ENCODE peak calls at places on chromosomes 11 and 22, in nine cellular contexts. Y, F, Q, T, L, X, Z, C and D are unnamed samples.

GRCh38 chr11:34809191-34810106 is 106.7 kb downstream of the APIP start:
- DNase-seq in Z (no peak), C (no peak), Q (no peak), T (peak), L (no peak), Y (no peak), F (no peak), X (no peak), D (peak)

GRCh38 chr22:23233084-23233501 is 52.8 kb downstream of the BCR start:
- DNase-seq in Z (no peak), L (no peak), Q (no peak), Y (no peak), T (no peak), C (no peak), F (no peak), X (no peak), D (no peak)

GRCh38 chr11:44140805-44141204 is 45.3 kb downstream of the EXT2 start:
- DNase-seq in F (no peak), X (no peak), T (no peak), L (no peak), Y (no peak), Q (no peak), Z (no peak), C (no peak), D (no peak)

GRCh38 chr11:66950113-66950535 is 8.1 kb downstream of the PC start:
- DNase-seq in L (peak), C (peak), Q (no peak), T (peak), F (peak), Y (peak), X (peak), Z (no peak), D (peak)

GRCh38 chr22:31344369-31345330 is 1.5 kb downstream of the PATZ1 start:
- DNase-seq in F (peak), T (no peak), X (no peak), L (peak), Z (no peak), C (peak), Y (no peak), Q (peak), D (peak)

GRCh38 chr11:94845622-94846021 is 77.5 kb downstream of the AMOTL1 start:
- DNase-seq in T (no peak), C (peak), L (peak), F (no peak), Y (peak), Q (no peak), Z (no peak), X (no peak), D (peak)

GRCh38 chr22:38924197-38924952 is 33.0 kb upstream of the APOBEC3A start:
- DNase-seq in Y (peak), T (peak), C (peak), L (peak), F (peak), Z (no peak), X (peak), Q (no peak), D (peak)

GRCh38 chr11:69497221-69497787 is 15.8 kb downstream of the LINC01488 start:
- DNase-seq in Y (peak), Q (peak), X (peak), T (no peak), Z (no peak), L (peak), C (peak), F (peak), D (peak)

GRCh38 chr11:62472063-62472884 is 53.4 kb downstream of the SCGB1A1 start:
- DNase-seq in Q (no peak), X (peak), F (peak), C (no peak), Z (no peak), T (peak), L (no peak), Y (peak), D (no peak)

GRCh38 chr22:27905638-27906037 is 13.4 kb downstream of the PITPNB start:
- DNase-seq in Y (no peak), L (no peak), T (no peak), Q (no peak), Z (no peak), C (no peak), X (no peak), F (no peak), D (no peak)

GRCh38 chr22:46600397-46600796 is 19.8 kb upstream of the GRAMD4 start:
- DNase-seq in L (no peak), Z (no peak), C (no peak), T (no peak), F (no peak), Y (no peak), Q (peak), X (no peak), D (no peak)

GRCh38 chr22:46604306-46604690 is 15.9 kb upstream of the GRAMD4 start:
- DNase-seq in Z (no peak), Q (no peak), F (peak), L (no peak), X (no peak), T (peak), C (no peak), Y (no peak), D (no peak)

GRCh38 chr22:46605117-46605516 is 15.1 kb upstream of the GRAMD4 start:
- DNase-seq in L (no peak), F (no peak), C (no peak), Q (no peak), X (no peak), T (no peak), Z (no peak), Y (no peak), D (no peak)

GRCh38 chr22:46598737-46599424 is 21.3 kb upstream of the GRAMD4 start:
- DNase-seq in Y (no peak), C (no peak), Z (no peak), T (peak), X (no peak), L (no peak), F (no peak), Q (peak), D (no peak)

DNA sequence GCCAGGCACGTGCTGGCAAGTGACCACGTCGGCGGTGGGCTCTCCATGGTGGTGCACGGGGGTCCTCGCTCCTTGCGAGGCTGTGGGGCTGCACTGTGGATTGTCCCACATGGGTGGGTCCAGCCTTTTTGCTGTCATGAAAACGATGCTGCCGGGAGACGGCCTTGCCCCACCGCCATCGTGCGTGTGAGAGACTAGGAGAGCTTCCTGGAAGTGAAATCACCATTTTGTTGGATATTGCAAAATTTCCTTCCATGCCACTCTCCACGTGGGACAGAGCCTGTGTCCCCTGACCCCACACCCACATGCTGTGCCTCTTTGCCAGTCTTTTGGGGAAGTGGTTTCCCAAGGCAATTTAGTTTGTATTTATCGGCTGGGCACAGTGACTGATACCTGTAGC is 18.2 kb upstream of the GRAMD4 start:
- DNase-seq in L (no peak), F (no peak), C (no peak), Y (no peak), X (no peak), Z (no peak), T (no peak), Q (no peak), D (no peak)
- TF ChIP-seq POLR2AphosphoS5 in L (no peak), F (no peak), C (no peak), Y (no peak), X (no peak), Z (no peak), T (no peak), Q (peak), D (no peak)

DNA sequence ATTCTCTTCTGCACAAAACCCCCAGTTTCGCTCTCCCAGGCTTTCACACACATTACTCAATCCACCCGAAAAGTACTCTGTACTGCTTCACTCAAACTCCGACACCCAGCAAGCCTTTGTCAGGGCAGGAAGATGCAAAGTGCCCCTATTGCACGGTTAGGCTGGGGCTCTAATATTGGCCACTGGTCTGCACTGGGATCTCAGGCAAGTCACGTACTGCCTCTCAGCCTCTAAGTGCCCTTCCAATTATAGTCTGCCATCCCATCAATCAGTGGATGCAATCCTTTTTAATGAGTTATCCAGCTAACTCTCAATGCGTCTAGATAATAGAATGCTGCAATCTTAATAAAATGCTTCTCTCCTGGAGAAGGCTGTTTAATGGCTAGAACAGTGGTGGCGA is 37.1 kb downstream of the CLMP start:
- DNase-seq in Y (no peak), L (no peak), X (no peak), F (no peak), Q (no peak), T (no peak), Z (no peak), C (no peak), D (no peak)
- H3K27ac ChIP-seq in Y (no peak), L (no peak), X (no peak), F (no peak), Q (no peak), T (no peak), Z (no peak), C (no peak), D (no peak)

GRCh38 chr11:64242920-64243854 is 2.3 kb downstream of the FKBP2 start:
- DNase-seq in L (no peak), X (no peak), Z (no peak), T (peak), C (no peak), Q (no peak), F (no peak), Y (no peak), D (no peak)
- TF ChIP-seq POLR2AphosphoS5 in L (no peak), X (peak), Z (peak), T (peak), C (no peak), Q (peak), F (no peak), Y (peak), D (no peak)

GRCh38 chr22:32603651-32604540 is 129.3 kb downstream of the FBXO7 start:
- DNase-seq in C (no peak), Y (no peak), L (no peak), T (no peak), F (no peak), Q (peak), Z (no peak), X (no peak), D (no peak)
- H3K27ac ChIP-seq in C (peak), Y (no peak), L (no peak), T (no peak), F (no peak), Q (peak), Z (no peak), X (no peak), D (no peak)

GRCh38 chr11:76769645-76770586 is 13.2 kb upstream of the TSKU start:
- DNase-seq in T (no peak), C (peak), Q (peak), Y (peak), Z (no peak), F (peak), L (peak), X (no peak), D (no peak)

GRCh38 chr11:76771446-76772099 is 11.6 kb upstream of the TSKU start:
- DNase-seq in Z (no peak), F (no peak), Q (peak), T (no peak), C (no peak), Y (no peak), L (no peak), X (no peak), D (no peak)

GRCh38 chr11:76769071-76769560 is 14.0 kb upstream of the TSKU start:
- DNase-seq in X (no peak), F (no peak), C (no peak), L (no peak), Q (peak), Z (no peak), Y (no peak), T (no peak), D (no peak)

GRCh38 chr11:76772100-76772782 is 10.9 kb upstream of the TSKU start:
- DNase-seq in L (no peak), F (no peak), Z (no peak), X (no peak), T (no peak), Q (no peak), Y (peak), C (no peak), D (no peak)

DNA sequence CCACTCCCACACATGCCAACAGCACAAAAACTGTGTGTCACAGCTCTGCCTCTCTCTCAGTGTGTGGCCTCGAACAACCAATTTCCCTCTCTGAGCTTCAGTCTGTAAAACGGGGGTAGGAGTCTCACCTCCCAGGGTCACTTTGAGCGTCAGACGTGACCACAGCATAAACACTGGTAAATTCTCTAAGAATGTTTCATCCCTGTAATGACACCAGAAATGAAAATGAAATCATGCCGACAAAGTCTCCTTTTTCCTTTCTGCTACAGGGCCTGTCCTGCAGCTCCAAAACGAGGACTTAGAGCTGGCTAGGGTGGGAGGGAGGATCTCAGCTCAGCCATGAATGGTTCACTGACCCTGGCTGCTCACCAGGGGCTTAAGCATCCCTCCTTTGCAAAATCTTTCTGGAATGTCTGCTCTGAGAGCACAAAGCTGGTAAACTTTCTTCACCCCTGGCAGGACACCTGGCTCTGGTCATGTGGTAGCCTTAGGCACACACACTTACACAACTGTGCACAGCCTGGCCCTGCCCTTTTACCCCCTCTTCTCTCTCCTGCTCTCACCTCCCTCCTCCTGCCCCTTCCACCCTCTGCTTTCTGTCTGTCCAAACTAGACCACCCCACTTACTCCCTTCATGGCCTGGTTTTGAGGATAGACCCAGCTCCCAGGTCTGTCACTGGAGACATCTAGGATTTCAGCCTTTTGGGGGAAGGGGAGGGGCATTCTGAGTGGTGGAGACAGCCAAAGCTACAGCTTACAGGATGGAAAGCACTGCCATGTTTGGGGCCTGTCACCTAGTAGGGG is 12.3 kb upstream of the TSKU start:
- DNase-seq in Y (peak), Z (no peak), F (peak), X (no peak), L (peak), C (peak), Q (peak), T (no peak), D (peak)
- TF ChIP-seq POLR2AphosphoS5 in Y (no peak), Z (no peak), F (peak), X (no peak), L (peak), C (peak), Q (no peak), T (no peak), D (peak)

DNA sequence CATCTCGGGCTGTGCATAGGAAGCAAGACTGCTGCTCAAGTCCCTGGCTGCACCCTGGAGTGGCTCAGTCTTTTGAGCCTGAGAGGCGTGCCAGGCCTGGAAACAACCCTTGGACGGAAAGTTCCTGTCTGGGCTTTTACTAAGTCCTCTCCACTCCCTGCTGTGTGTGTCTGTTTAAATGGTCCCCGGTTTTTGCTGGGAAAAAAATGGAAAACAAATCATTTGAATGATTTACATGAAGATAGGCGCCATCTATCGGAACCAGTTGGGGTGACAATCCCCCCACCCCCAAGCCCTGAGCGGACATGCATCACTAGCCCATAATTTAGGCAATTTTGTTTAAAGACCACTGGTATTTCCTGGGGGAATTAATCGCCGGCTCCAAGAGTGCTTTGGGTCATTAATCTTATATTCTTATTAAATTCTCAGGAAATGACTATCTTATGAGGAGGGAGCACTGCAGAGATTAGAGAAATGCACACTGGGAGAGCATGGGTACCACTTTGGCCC is 2.7 kb upstream of the GAB2 start:
- DNase-seq in Z (peak), Y (peak), X (no peak), L (peak), Q (peak), C (peak), F (peak), T (peak), D (peak)
- H3K27ac ChIP-seq in Z (no peak), Y (no peak), X (no peak), L (peak), Q (peak), C (peak), F (peak), T (no peak), D (no peak)

GRCh38 chr22:32620992-32621391 is 146.4 kb downstream of the FBXO7 start:
- DNase-seq in X (no peak), T (no peak), L (no peak), C (no peak), Z (no peak), Q (peak), Y (peak), F (no peak), D (no peak)

GRCh38 chr22:32622762-32623147 is 148.1 kb downstream of the FBXO7 start:
- DNase-seq in F (no peak), Y (no peak), C (no peak), Z (no peak), T (no peak), X (no peak), Q (peak), L (no peak), D (no peak)

GRCh38 chr22:32623943-32624342 is 149.3 kb downstream of the FBXO7 start:
- DNase-seq in L (peak), Y (peak), Z (no peak), Q (no peak), C (peak), F (peak), X (no peak), T (no peak), D (peak)

GRCh38 chr22:32621656-32622003 is 147.0 kb downstream of the FBXO7 start:
- DNase-seq in Z (no peak), L (no peak), Q (peak), C (no peak), X (no peak), Y (no peak), F (no peak), T (no peak), D (no peak)

DNA sequence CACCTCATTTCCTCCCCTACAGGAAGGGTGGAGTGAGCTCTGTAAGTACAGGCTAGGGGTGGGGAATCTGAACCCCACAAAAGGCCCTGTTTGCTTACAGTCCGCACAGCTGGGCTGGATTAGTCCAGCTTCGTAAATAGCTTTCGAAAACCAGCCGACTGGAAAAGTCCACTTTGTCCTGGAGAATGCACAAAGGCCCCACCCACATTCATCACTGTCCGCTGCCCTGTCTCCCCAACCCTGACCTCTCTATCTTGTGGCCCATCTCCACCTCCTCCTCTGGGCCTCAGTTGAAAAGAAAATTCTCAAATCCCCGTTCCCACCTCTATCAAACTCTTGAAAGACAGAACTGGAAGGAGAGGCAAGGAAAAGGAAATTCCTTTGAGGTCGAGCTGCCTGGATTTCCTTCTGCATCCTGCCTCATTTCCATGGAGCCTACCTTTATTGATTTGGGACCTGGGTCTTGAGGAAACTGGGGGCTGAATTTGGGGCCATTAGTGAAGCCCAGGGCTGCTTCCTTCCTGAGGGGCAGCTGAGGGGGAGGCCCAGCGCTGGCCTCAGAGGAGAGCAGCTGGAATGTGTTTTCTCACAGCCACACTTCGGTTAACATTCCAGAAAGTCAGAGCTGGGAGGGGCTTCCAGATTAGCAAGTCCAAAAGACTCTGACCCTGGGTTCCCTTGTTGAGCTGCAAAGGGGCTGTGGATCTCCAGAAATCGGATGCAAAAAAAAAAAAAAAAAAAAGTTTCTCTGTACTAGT is 147.6 kb downstream of the FBXO7 start:
- DNase-seq in L (no peak), C (peak), Z (no peak), Q (peak), T (no peak), F (peak), Y (peak), X (no peak), D (no peak)
- TF ChIP-seq POLR2AphosphoS5 in L (peak), C (peak), Z (no peak), Q (peak), T (no peak), F (no peak), Y (peak), X (no peak), D (no peak)

GRCh38 chr22:33757443-33758124 is 162.7 kb downstream of the LARGE1 start:
- DNase-seq in Q (no peak), C (no peak), X (no peak), F (no peak), T (no peak), Y (peak), L (no peak), Z (no peak), D (no peak)
- H3K27ac ChIP-seq in Q (no peak), C (no peak), X (no peak), F (no peak), T (no peak), Y (no peak), L (no peak), Z (no peak), D (no peak)

GRCh38 chr22:42533638-42533977 is 14.0 kb upstream of the RRP7A start:
- DNase-seq in C (no peak), Q (no peak), T (no peak), F (no peak), Z (no peak), X (no peak), Y (no peak), L (no peak), D (no peak)
- TF ChIP-seq POLR2AphosphoS5 in C (no peak), Q (no peak), T (no peak), F (no peak), Z (no peak), X (no peak), Y (no peak), L (no peak), D (no peak)